ENCODE peak calls at places on chromosomes 4 and X, in eight cellular contexts. One of them, this sample, is unnamed.

GRCh38 chr4:118173126-118173525 is 138.8 kb downstream of the NDST3 start:
- DNase-seq in posterior cingulate gyrus: no peak
- DNase-seq in D341Med: no peak
- DNase-seq in Right ventricle myocardium superior: no peak
- DNase-seq in occipital lobe: no peak
- DNase-seq in stimulated activated naive B cell treated with anti-CD40 and anti-IgM and Interleukin-4, amounts not matched to agents 10 μg/mL and 1 μg/mL and 100 μg/mL, for 72 hours: no peak
- DNase-seq in stimulated activated CD8-positive, alpha-beta memory T cell treated with anti-CD3 and anti-CD28 coated beads, Interleukin-7, amount 100 ng/mL, for 24 hours: no peak
- DNase-seq in amniotic stem cell: no peak
- DNase-seq in this sample: no peak

GRCh38 chr4:125828316-125828715 is 513.6 kb downstream of the FAT4 start:
- DNase-seq in posterior cingulate gyrus: no peak
- DNase-seq in D341Med: no peak
- DNase-seq in Right ventricle myocardium superior: no peak
- DNase-seq in occipital lobe: no peak
- DNase-seq in stimulated activated naive B cell treated with anti-CD40 and anti-IgM and Interleukin-4, amounts not matched to agents 10 μg/mL and 1 μg/mL and 100 μg/mL, for 72 hours: no peak
- DNase-seq in stimulated activated CD8-positive, alpha-beta memory T cell treated with anti-CD3 and anti-CD28 coated beads, Interleukin-7, amount 100 ng/mL, for 24 hours: no peak
- DNase-seq in amniotic stem cell: no peak
- DNase-seq in this sample: no peak

GRCh38 chrX:13087322-13088154 is 43.1 kb upstream of the FAM9C start:
- DNase-seq in posterior cingulate gyrus: no peak
- DNase-seq in D341Med: no peak
- DNase-seq in Right ventricle myocardium superior: no peak
- DNase-seq in occipital lobe: no peak
- DNase-seq in stimulated activated naive B cell treated with anti-CD40 and anti-IgM and Interleukin-4, amounts not matched to agents 10 μg/mL and 1 μg/mL and 100 μg/mL, for 72 hours: peak
- DNase-seq in stimulated activated CD8-positive, alpha-beta memory T cell treated with anti-CD3 and anti-CD28 coated beads, Interleukin-7, amount 100 ng/mL, for 24 hours: no peak
- DNase-seq in amniotic stem cell: no peak
- DNase-seq in this sample: no peak

GRCh38 chr4:7434766-7435150 is at the start of gene PSAPL1:
- DNase-seq in posterior cingulate gyrus: peak
- DNase-seq in D341Med: no peak
- DNase-seq in Right ventricle myocardium superior: peak
- DNase-seq in occipital lobe: no peak
- DNase-seq in stimulated activated naive B cell treated with anti-CD40 and anti-IgM and Interleukin-4, amounts not matched to agents 10 μg/mL and 1 μg/mL and 100 μg/mL, for 72 hours: no peak
- DNase-seq in stimulated activated CD8-positive, alpha-beta memory T cell treated with anti-CD3 and anti-CD28 coated beads, Interleukin-7, amount 100 ng/mL, for 24 hours: no peak
- DNase-seq in amniotic stem cell: no peak
- DNase-seq in this sample: peak

GRCh38 chrX:83501540-83501939 is 6.5 kb upstream of the POU3F4 start:
- DNase-seq in posterior cingulate gyrus: no peak
- DNase-seq in D341Med: no peak
- DNase-seq in Right ventricle myocardium superior: no peak
- DNase-seq in occipital lobe: no peak
- DNase-seq in stimulated activated naive B cell treated with anti-CD40 and anti-IgM and Interleukin-4, amounts not matched to agents 10 μg/mL and 1 μg/mL and 100 μg/mL, for 72 hours: no peak
- DNase-seq in stimulated activated CD8-positive, alpha-beta memory T cell treated with anti-CD3 and anti-CD28 coated beads, Interleukin-7, amount 100 ng/mL, for 24 hours: no peak
- DNase-seq in amniotic stem cell: no peak
- DNase-seq in this sample: no peak

GRCh38 chrX:22538581-22538980 is 265.9 kb downstream of the CBLL2 start:
- DNase-seq in posterior cingulate gyrus: no peak
- DNase-seq in D341Med: no peak
- DNase-seq in Right ventricle myocardium superior: no peak
- DNase-seq in occipital lobe: no peak
- DNase-seq in stimulated activated naive B cell treated with anti-CD40 and anti-IgM and Interleukin-4, amounts not matched to agents 10 μg/mL and 1 μg/mL and 100 μg/mL, for 72 hours: no peak
- DNase-seq in stimulated activated CD8-positive, alpha-beta memory T cell treated with anti-CD3 and anti-CD28 coated beads, Interleukin-7, amount 100 ng/mL, for 24 hours: no peak
- DNase-seq in amniotic stem cell: no peak
- DNase-seq in this sample: no peak

GRCh38 chrX:81202989-81203388 is 1.1 kb downstream of the SH3BGRL start:
- DNase-seq in posterior cingulate gyrus: no peak
- DNase-seq in D341Med: no peak
- DNase-seq in Right ventricle myocardium superior: no peak
- DNase-seq in occipital lobe: no peak
- DNase-seq in stimulated activated naive B cell treated with anti-CD40 and anti-IgM and Interleukin-4, amounts not matched to agents 10 μg/mL and 1 μg/mL and 100 μg/mL, for 72 hours: no peak
- DNase-seq in stimulated activated CD8-positive, alpha-beta memory T cell treated with anti-CD3 and anti-CD28 coated beads, Interleukin-7, amount 100 ng/mL, for 24 hours: no peak
- DNase-seq in amniotic stem cell: no peak
- DNase-seq in this sample: peak

GRCh38 chrX:72713130-72713529 is 976 bp downstream of the PHKA1 start:
- DNase-seq in posterior cingulate gyrus: no peak
- DNase-seq in D341Med: no peak
- DNase-seq in Right ventricle myocardium superior: no peak
- DNase-seq in occipital lobe: no peak
- DNase-seq in stimulated activated naive B cell treated with anti-CD40 and anti-IgM and Interleukin-4, amounts not matched to agents 10 μg/mL and 1 μg/mL and 100 μg/mL, for 72 hours: no peak
- DNase-seq in stimulated activated CD8-positive, alpha-beta memory T cell treated with anti-CD3 and anti-CD28 coated beads, Interleukin-7, amount 100 ng/mL, for 24 hours: no peak
- DNase-seq in amniotic stem cell: no peak
- DNase-seq in this sample: peak

GRCh38 chr4:133921280-133922195 is 280.1 kb downstream of the PABPC4L start:
- DNase-seq in posterior cingulate gyrus: no peak
- DNase-seq in D341Med: peak
- DNase-seq in Right ventricle myocardium superior: no peak
- DNase-seq in occipital lobe: no peak
- DNase-seq in stimulated activated naive B cell treated with anti-CD40 and anti-IgM and Interleukin-4, amounts not matched to agents 10 μg/mL and 1 μg/mL and 100 μg/mL, for 72 hours: no peak
- DNase-seq in stimulated activated CD8-positive, alpha-beta memory T cell treated with anti-CD3 and anti-CD28 coated beads, Interleukin-7, amount 100 ng/mL, for 24 hours: no peak
- DNase-seq in amniotic stem cell: no peak
- DNase-seq in this sample: peak